ENCODE peak calls at places on chromosomes 3 and 15, in four cellular contexts. One of them, this sample, is unnamed.

GRCh38 chr3:27568393-27568792 is 84.2 kb upstream of the SLC4A7 start:
- DNase-seq in nephron progenitor cell: no peak
- DNase-seq in AG08395: peak; percentile 85
- DNase-seq in kidney glomerular epithelial cell: no peak
- DNase-seq in this sample: peak; percentile 67

GRCh38 chr3:13835246-13835645 is 44.6 kb downstream of the WNT7A start:
- DNase-seq in nephron progenitor cell: no peak
- DNase-seq in AG08395: no peak
- DNase-seq in kidney glomerular epithelial cell: no peak
- DNase-seq in this sample: no peak

GRCh38 chr3:152202976-152203626 is 65.6 kb upstream of the MBNL1 start:
- DNase-seq in nephron progenitor cell: no peak
- DNase-seq in AG08395: no peak
- DNase-seq in kidney glomerular epithelial cell: no peak
- DNase-seq in this sample: no peak

GRCh38 chr15:62606376-62607164 is 436.0 kb upstream of the TPM1 start:
- DNase-seq in nephron progenitor cell: no peak
- DNase-seq in AG08395: peak; percentile 97
- DNase-seq in kidney glomerular epithelial cell: peak; percentile 97
- DNase-seq in this sample: no peak

GRCh38 chr3:41202834-41203345 is 3.6 kb downstream of the CTNNB1 start:
- DNase-seq in nephron progenitor cell: no peak
- DNase-seq in AG08395: peak; percentile 60
- DNase-seq in kidney glomerular epithelial cell: peak; percentile 48
- DNase-seq in this sample: no peak

GRCh38 chr3:145422541-145422940 is 738.4 kb downstream of the PLOD2 start:
- DNase-seq in nephron progenitor cell: no peak
- DNase-seq in AG08395: no peak
- DNase-seq in kidney glomerular epithelial cell: no peak
- DNase-seq in this sample: no peak

GRCh38 chr3:101036676-101037075 is 43.5 kb upstream of the ABI3BP start:
- DNase-seq in nephron progenitor cell: no peak
- DNase-seq in AG08395: no peak
- DNase-seq in kidney glomerular epithelial cell: peak; percentile 87
- DNase-seq in this sample: no peak

GRCh38 chr15:78685925-78686324 is 44.9 kb upstream of the CHRNB4 start:
- DNase-seq in nephron progenitor cell: no peak
- DNase-seq in AG08395: no peak
- DNase-seq in kidney glomerular epithelial cell: no peak
- DNase-seq in this sample: peak; percentile 2

GRCh38 chr15:25850154-25851111 is 12.7 kb downstream of the ATP10A start:
- DNase-seq in nephron progenitor cell: peak; percentile 55
- DNase-seq in AG08395: peak; percentile 92
- DNase-seq in kidney glomerular epithelial cell: peak; percentile 81
- DNase-seq in this sample: peak; percentile 79

GRCh38 chr3:171443211-171443957 is 16.8 kb downstream of the TNIK start:
- DNase-seq in nephron progenitor cell: no peak
- DNase-seq in AG08395: no peak
- DNase-seq in kidney glomerular epithelial cell: no peak
- DNase-seq in this sample: no peak

GRCh38 chr15:75732206-75732808 is 19.7 kb upstream of the CSPG4 start:
- DNase-seq in nephron progenitor cell: no peak
- DNase-seq in AG08395: no peak
- DNase-seq in kidney glomerular epithelial cell: no peak
- DNase-seq in this sample: peak; percentile 61

GRCh38 chr15:67179411-67179995 is 75.0 kb downstream of the AAGAB start:
- DNase-seq in nephron progenitor cell: no peak
- DNase-seq in AG08395: no peak
- DNase-seq in kidney glomerular epithelial cell: no peak
- DNase-seq in this sample: peak; percentile 38

GRCh38 chr3:13164893-13165492 is 91.8 kb upstream of the IQSEC1 start:
- DNase-seq in nephron progenitor cell: no peak
- DNase-seq in AG08395: no peak
- DNase-seq in kidney glomerular epithelial cell: no peak
- DNase-seq in this sample: no peak

GRCh38 chr3:63064216-63064755 is 189.1 kb upstream of the CADPS start:
- DNase-seq in nephron progenitor cell: no peak
- DNase-seq in AG08395: no peak
- DNase-seq in kidney glomerular epithelial cell: no peak
- DNase-seq in this sample: no peak

GRCh38 chr3:123244128-123244527 is 42.4 kb downstream of the SEC22A start:
- DNase-seq in nephron progenitor cell: no peak
- DNase-seq in AG08395: no peak
- DNase-seq in kidney glomerular epithelial cell: no peak
- DNase-seq in this sample: no peak

GRCh38 chr3:39122811-39123210 is 15.3 kb downstream of the TTC21A start:
- DNase-seq in nephron progenitor cell: no peak
- DNase-seq in AG08395: no peak
- DNase-seq in kidney glomerular epithelial cell: no peak
- DNase-seq in this sample: no peak

GRCh38 chr3:36648241-36649034 is 115.9 kb downstream of the DCLK3 start:
- DNase-seq in nephron progenitor cell: no peak
- DNase-seq in AG08395: peak; percentile 81
- DNase-seq in kidney glomerular epithelial cell: peak; percentile 93
- DNase-seq in this sample: no peak